ENCODE peak calls at places on chromosome 15, in nine cellular contexts. N, M, D, L, T, X, I, Z and B are unnamed samples.

GRCh38 chr15:87941606-87942005 is 314.9 kb downstream of the NTRK3 start:
- DNase-seq in L (no peak), D (peak), T (no peak), M (no peak), N (no peak), Z (no peak), X (no peak), I (no peak), B (no peak)

GRCh38 chr15:76285241-76285825 is 25.9 kb downstream of the ETFA start:
- DNase-seq in N (no peak), X (no peak), Z (peak), T (peak), D (no peak), L (peak), I (no peak), M (peak), B (peak)

GRCh38 chr15:86550075-86550474 is 470.4 kb downstream of the AGBL1 start:
- DNase-seq in L (no peak), N (no peak), Z (no peak), D (no peak), M (no peak), I (no peak), T (no peak), X (no peak), B (no peak)

GRCh38 chr15:69134841-69135240 is 25.6 kb upstream of the GLCE start:
- DNase-seq in L (no peak), M (no peak), D (no peak), N (no peak), I (no peak), T (no peak), X (no peak), Z (no peak), B (no peak)

GRCh38 chr15:70486451-70487379 is 276.6 kb downstream of the UACA start:
- DNase-seq in N (peak), I (peak), M (peak), L (peak), X (peak), T (peak), D (no peak), Z (peak), B (peak)

GRCh38 chr15:28942046-28942445 is 56.3 kb downstream of the APBA2 start:
- DNase-seq in I (no peak), L (no peak), T (no peak), X (no peak), D (no peak), N (no peak), M (no peak), Z (no peak), B (no peak)

GRCh38 chr15:35210370-35210769 is 125.3 kb upstream of the NANOGP8 start:
- DNase-seq in L (no peak), D (no peak), M (no peak), Z (no peak), N (no peak), T (no peak), I (no peak), X (no peak), B (no peak)

GRCh38 chr15:42584031-42584765 is 8.8 kb downstream of the STARD9 start:
- DNase-seq in T (no peak), D (peak), L (no peak), M (no peak), N (no peak), I (no peak), Z (no peak), X (no peak), B (no peak)

GRCh38 chr15:50055333-50056278 is 63.4 kb downstream of the ATP8B4 start:
- DNase-seq in L (peak), Z (peak), D (no peak), I (peak), X (peak), N (peak), T (peak), M (peak), B (peak)

GRCh38 chr15:64731012-64731806 is 44.2 kb downstream of the RBPMS2 start:
- DNase-seq in Z (peak), L (peak), X (peak), D (peak), T (peak), N (no peak), M (peak), I (peak), B (peak)

GRCh38 chr15:66644815-66645345 is 57.2 kb upstream of the SMAD6 start:
- DNase-seq in M (no peak), D (no peak), X (no peak), N (peak), Z (peak), L (peak), I (no peak), T (peak), B (peak)

GRCh38 chr15:67882487-67883227 is 42.8 kb upstream of the RNU6-1 start:
- DNase-seq in L (no peak), I (no peak), M (peak), N (no peak), T (peak), Z (no peak), D (no peak), X (no peak), B (peak)

GRCh38 chr15:79989682-79990081 is 18.7 kb upstream of the BCL2A1 start:
- DNase-seq in L (no peak), D (no peak), M (peak), T (peak), X (no peak), N (no peak), I (no peak), Z (peak), B (peak)

GRCh38 chr15:41961014-41961518 is 11.3 kb downstream of the EHD4 start:
- DNase-seq in N (no peak), I (no peak), Z (no peak), X (no peak), T (no peak), M (peak), L (no peak), D (no peak), B (no peak)

GRCh38 chr15:58407366-58407765 is 24.4 kb upstream of the LIPC start:
- DNase-seq in Z (no peak), X (no peak), T (no peak), I (no peak), D (peak), N (no peak), M (no peak), L (no peak), B (no peak)

DNA sequence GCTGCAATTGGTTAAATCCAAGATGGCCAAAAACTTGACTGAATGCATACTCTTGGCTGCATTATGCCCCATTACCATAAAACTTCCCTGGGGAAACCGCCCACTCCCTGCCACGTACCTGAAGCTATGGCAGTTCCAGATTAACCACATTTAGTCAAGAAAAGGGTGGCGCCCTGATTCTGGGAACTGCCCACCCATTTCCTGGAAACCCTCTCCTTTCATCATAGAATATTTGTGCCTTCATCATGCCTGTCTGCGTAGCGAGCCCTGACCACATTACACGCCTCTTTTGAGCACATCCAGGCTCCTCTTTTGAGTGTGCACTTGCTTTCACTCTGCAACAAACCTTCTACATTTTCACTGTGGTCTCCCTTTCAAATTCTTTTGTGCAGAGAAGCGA is 5.2 kb downstream of the LINS1 start:
- DNase-seq in D (no peak), I (peak), Z (no peak), N (no peak), M (peak), X (peak), L (no peak), T (no peak), B (peak)
- H3K4me3 ChIP-seq in D (no peak), I (no peak), Z (no peak), N (no peak), M (no peak), X (no peak), L (no peak), T (no peak), B (no peak)

GRCh38 chr15:99502182-99502581 is 63.6 kb upstream of the MEF2A start:
- DNase-seq in M (no peak), I (no peak), D (no peak), X (no peak), T (no peak), N (no peak), L (no peak), Z (no peak), B (no peak)
- H3K4me3 ChIP-seq in M (no peak), I (no peak), D (no peak), X (no peak), T (no peak), N (no peak), L (no peak), Z (no peak), B (no peak)

GRCh38 chr15:60572462-60573214 is 93.7 kb upstream of the ICE2 start:
- DNase-seq in D (no peak), Z (no peak), L (no peak), T (no peak), I (no peak), M (no peak), N (no peak), X (no peak), B (no peak)

GRCh38 chr15:60576515-60576914 is 97.6 kb upstream of the ICE2 start:
- DNase-seq in L (no peak), T (no peak), Z (no peak), I (no peak), X (no peak), N (no peak), D (no peak), M (no peak), B (no peak)

GRCh38 chr15:60574801-60575631 is 96.1 kb upstream of the ICE2 start:
- DNase-seq in N (no peak), L (no peak), M (peak), X (no peak), I (no peak), Z (no peak), T (peak), D (no peak), B (no peak)

GRCh38 chr15:60575995-60576394 is 97.1 kb upstream of the ICE2 start:
- DNase-seq in L (peak), N (no peak), Z (peak), X (no peak), T (peak), M (peak), D (peak), I (no peak), B (no peak)

DNA sequence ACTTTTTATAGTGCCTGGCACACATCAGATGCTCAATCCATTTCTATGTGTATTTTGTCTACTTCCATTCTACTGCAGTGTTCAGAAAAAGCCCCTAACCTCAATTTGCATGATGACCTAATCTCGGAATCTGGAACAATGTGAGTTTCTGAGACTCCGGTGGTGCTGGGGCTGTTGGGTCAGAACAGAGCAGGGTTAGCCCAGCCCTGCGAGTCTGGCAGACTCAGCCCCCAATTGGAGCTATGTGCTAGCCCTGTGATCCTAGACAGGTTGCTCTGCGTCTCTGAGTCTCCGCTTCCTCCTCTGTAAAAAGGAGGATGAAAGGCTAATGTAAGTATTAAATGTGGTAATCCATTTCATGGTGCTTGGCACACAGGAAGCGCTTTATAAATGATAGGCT is 95.0 kb upstream of the ICE2 start:
- DNase-seq in X (no peak), L (no peak), T (no peak), N (no peak), M (no peak), I (no peak), Z (no peak), D (no peak), B (no peak)
- H3K4me3 ChIP-seq in X (peak), L (no peak), T (no peak), N (no peak), M (no peak), I (no peak), Z (no peak), D (no peak), B (no peak)

GRCh38 chr15:85049805-85050204 is 68.1 kb downstream of the PDE8A start:
- DNase-seq in X (no peak), T (no peak), M (no peak), L (no peak), N (no peak), Z (no peak), I (no peak), D (no peak), B (no peak)

GRCh38 chr15:85048430-85048829 is 66.8 kb downstream of the PDE8A start:
- DNase-seq in N (no peak), I (no peak), X (no peak), T (peak), Z (peak), L (peak), M (peak), D (no peak), B (no peak)

GRCh38 chr15:85045615-85046014 is 64.0 kb downstream of the PDE8A start:
- DNase-seq in M (no peak), X (no peak), I (no peak), T (peak), L (no peak), D (no peak), N (no peak), Z (no peak), B (no peak)

GRCh38 chr15:85044894-85045293 is 63.2 kb downstream of the PDE8A start:
- DNase-seq in M (no peak), I (no peak), D (no peak), Z (no peak), L (no peak), T (peak), X (no peak), N (no peak), B (no peak)

GRCh38 chr15:85047271-85047948 is 65.8 kb downstream of the PDE8A start:
- DNase-seq in N (peak), X (no peak), T (peak), L (peak), I (peak), M (peak), Z (peak), D (no peak), B (peak)
- H3K4me3 ChIP-seq in N (peak), X (no peak), T (no peak), L (no peak), I (no peak), M (peak), Z (peak), D (no peak), B (peak)

GRCh38 chr15:59918994-59919951 is 84.8 kb upstream of the FOXB1 start:
- DNase-seq in M (no peak), I (no peak), Z (no peak), T (no peak), N (no peak), D (no peak), X (no peak), L (peak), B (peak)
- H3K4me3 ChIP-seq in M (no peak), I (no peak), Z (no peak), T (no peak), N (no peak), D (no peak), X (no peak), L (no peak), B (no peak)

GRCh38 chr15:63628123-63628822 is 31.1 kb downstream of the FBXL22 start:
- DNase-seq in M (no peak), X (no peak), I (no peak), D (no peak), N (no peak), Z (no peak), L (no peak), T (no peak), B (no peak)

GRCh38 chr15:63633312-63633711 is 36.1 kb downstream of the FBXL22 start:
- DNase-seq in N (no peak), I (no peak), Z (no peak), M (no peak), X (no peak), L (no peak), T (no peak), D (no peak), B (no peak)

GRCh38 chr15:63626955-63627354 is 29.8 kb downstream of the FBXL22 start:
- DNase-seq in L (no peak), T (no peak), I (no peak), X (no peak), Z (no peak), N (no peak), D (no peak), M (no peak), B (no peak)

GRCh38 chr15:63634154-63634553 is 37.0 kb downstream of the FBXL22 start:
- DNase-seq in T (no peak), X (no peak), N (no peak), D (no peak), Z (no peak), I (no peak), L (no peak), M (peak), B (no peak)

GRCh38 chr15:63630036-63630751 is 33.0 kb downstream of the FBXL22 start:
- DNase-seq in T (peak), L (no peak), Z (no peak), X (no peak), N (no peak), M (peak), D (no peak), I (no peak), B (no peak)
- H3K4me3 ChIP-seq in T (no peak), L (no peak), Z (no peak), X (no peak), N (no peak), M (no peak), D (no peak), I (no peak), B (no peak)

DNA sequence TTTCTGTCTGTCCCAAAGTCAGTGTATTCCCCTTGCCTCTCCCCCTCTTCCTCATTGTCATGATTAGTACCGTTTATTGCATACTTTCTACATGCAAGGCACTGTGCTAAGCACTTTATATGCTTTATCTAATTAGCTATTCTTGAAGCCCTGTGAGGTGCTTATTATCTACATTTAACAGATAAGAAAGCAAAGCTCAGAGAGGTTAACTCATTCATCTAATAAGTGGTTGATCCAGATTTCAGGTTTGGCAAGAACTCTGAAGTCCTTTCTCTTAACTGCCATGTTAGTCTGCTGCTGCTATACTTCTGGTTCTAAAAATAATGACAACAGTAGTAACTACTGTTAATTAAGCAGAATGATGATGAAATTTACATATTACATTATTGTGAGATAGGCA is 13.5 kb downstream of the IQGAP1 start:
- DNase-seq in Z (no peak), L (no peak), I (no peak), D (no peak), T (peak), M (no peak), N (no peak), X (no peak), B (no peak)
- H3K4me3 ChIP-seq in Z (no peak), L (no peak), I (no peak), D (no peak), T (no peak), M (peak), N (no peak), X (peak), B (peak)

GRCh38 chr15:38696790-38697495 is 132.3 kb upstream of the RASGRP1 start:
- DNase-seq in N (no peak), Z (no peak), L (no peak), X (no peak), D (no peak), I (no peak), M (peak), T (no peak), B (no peak)

GRCh38 chr15:38699633-38700230 is 135.1 kb upstream of the RASGRP1 start:
- DNase-seq in I (peak), D (peak), M (peak), T (peak), Z (peak), X (peak), L (peak), N (no peak), B (peak)

GRCh38 chr15:38695249-38696119 is 130.9 kb upstream of the RASGRP1 start:
- DNase-seq in L (no peak), Z (no peak), D (no peak), X (no peak), T (peak), I (no peak), N (no peak), M (no peak), B (no peak)

GRCh38 chr15:38696120-38696727 is 131.6 kb upstream of the RASGRP1 start:
- DNase-seq in T (peak), N (no peak), Z (no peak), X (no peak), I (no peak), M (peak), D (no peak), L (peak), B (no peak)

DNA sequence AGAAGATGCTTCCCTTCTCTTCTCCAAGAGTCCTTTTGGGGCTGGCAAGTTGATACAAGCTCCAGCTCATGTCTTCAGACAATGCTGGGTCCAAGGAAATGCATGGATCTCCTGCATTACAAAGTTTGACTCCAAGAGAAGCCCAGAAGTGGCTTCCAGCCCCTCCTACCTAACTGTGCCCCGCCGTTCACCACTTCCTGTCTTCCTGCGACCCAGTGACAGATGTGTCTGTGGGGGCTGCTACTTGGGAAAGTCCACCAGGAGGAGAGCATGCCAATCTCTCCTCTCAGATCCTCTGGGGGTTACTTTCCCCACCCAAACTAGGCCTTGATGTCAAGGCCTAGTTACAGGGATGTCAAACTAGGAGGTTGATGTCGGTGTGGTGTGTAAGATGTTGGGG is 133.6 kb upstream of the RASGRP1 start:
- DNase-seq in I (no peak), T (no peak), Z (no peak), M (no peak), N (no peak), X (no peak), L (no peak), D (no peak), B (no peak)
- H3K4me3 ChIP-seq in I (no peak), T (no peak), Z (no peak), M (no peak), N (no peak), X (no peak), L (no peak), D (no peak), B (no peak)

GRCh38 chr15:73941044-73941443 is 14.8 kb downstream of the LOXL1 start:
- DNase-seq in T (peak), D (no peak), I (peak), M (peak), L (peak), X (no peak), Z (peak), N (peak), B (peak)
- H3K4me3 ChIP-seq in T (no peak), D (no peak), I (no peak), M (no peak), L (no peak), X (no peak), Z (no peak), N (no peak), B (no peak)